ENCODE peak calls at places on chromosomes 5 and 9, in eight cellular contexts. One of them, this sample, is unnamed.

GRCh38 chr5:76724871-76725270 is 8.9 kb downstream of the F2R start:
- DNase-seq in ACHN: no peak
- DNase-seq in NCI-H2081: no peak
- DNase-seq in psoas muscle: no peak
- DNase-seq in activated gamma-delta T cell treated with Interleukin-2 at 50 U/mL for 16 hours: no peak
- DNase-seq in SJCRH30: no peak
- DNase-seq in NCI-H1105: no peak
- DNase-seq in T-helper 22 cell: no peak
- DNase-seq in this sample: no peak

GRCh38 chr5:175809531-175810121 is 61.8 kb upstream of the CPLX2 start:
- DNase-seq in NCI-H2081: no peak
- DNase-seq in ACHN: peak; percentile 85
- DNase-seq in NCI-H1105: no peak
- DNase-seq in SJCRH30: peak; percentile 58
- DNase-seq in activated gamma-delta T cell treated with Interleukin-2 at 50 U/mL for 16 hours: no peak
- DNase-seq in T-helper 22 cell: no peak
- DNase-seq in psoas muscle: no peak
- DNase-seq in this sample: no peak

GRCh38 chr5:43839218-43839617 is 236.2 kb downstream of the NNT start:
- DNase-seq in NCI-H2081: no peak
- DNase-seq in NCI-H1105: no peak
- DNase-seq in SJCRH30: no peak
- DNase-seq in ACHN: no peak
- DNase-seq in T-helper 22 cell: no peak
- DNase-seq in psoas muscle: no peak
- DNase-seq in activated gamma-delta T cell treated with Interleukin-2 at 50 U/mL for 16 hours: no peak
- DNase-seq in this sample: no peak

GRCh38 chr5:172144291-172144815 is 43.7 kb downstream of the STK10 start:
- DNase-seq in NCI-H1105: no peak
- DNase-seq in SJCRH30: peak; percentile 95
- DNase-seq in ACHN: no peak
- DNase-seq in NCI-H2081: no peak
- DNase-seq in T-helper 22 cell: no peak
- DNase-seq in activated gamma-delta T cell treated with Interleukin-2 at 50 U/mL for 16 hours: no peak
- DNase-seq in psoas muscle: no peak
- DNase-seq in this sample: no peak

GRCh38 chr5:164296603-164297080 is 791.2 kb downstream of the MAT2B start:
- DNase-seq in NCI-H2081: no peak
- DNase-seq in ACHN: no peak
- DNase-seq in psoas muscle: no peak
- DNase-seq in SJCRH30: no peak
- DNase-seq in T-helper 22 cell: no peak
- DNase-seq in NCI-H1105: no peak
- DNase-seq in activated gamma-delta T cell treated with Interleukin-2 at 50 U/mL for 16 hours: no peak
- DNase-seq in this sample: no peak

GRCh38 chr5:58582411-58583393 is at the start of gene RAB3C:
- DNase-seq in activated gamma-delta T cell treated with Interleukin-2 at 50 U/mL for 16 hours: no peak
- DNase-seq in ACHN: peak; percentile 92
- DNase-seq in T-helper 22 cell: no peak
- DNase-seq in psoas muscle: peak; percentile 90
- DNase-seq in NCI-H1105: peak; percentile 81
- DNase-seq in NCI-H2081: peak; percentile 93
- DNase-seq in SJCRH30: no peak
- DNase-seq in this sample: peak; percentile 82

GRCh38 chr9:130288926-130289705 is 23.6 kb downstream of the HMCN2 start:
- DNase-seq in psoas muscle: no peak
- DNase-seq in T-helper 22 cell: no peak
- DNase-seq in activated gamma-delta T cell treated with Interleukin-2 at 50 U/mL for 16 hours: no peak
- DNase-seq in ACHN: no peak
- DNase-seq in SJCRH30: no peak
- DNase-seq in NCI-H2081: no peak
- DNase-seq in NCI-H1105: no peak
- DNase-seq in this sample: no peak

GRCh38 chr9:129009584-129010141 is 18.5 kb downstream of the SH3GLB2 start:
- DNase-seq in psoas muscle: peak; percentile 49
- DNase-seq in NCI-H1105: no peak
- DNase-seq in NCI-H2081: no peak
- DNase-seq in T-helper 22 cell: no peak
- DNase-seq in activated gamma-delta T cell treated with Interleukin-2 at 50 U/mL for 16 hours: no peak
- DNase-seq in ACHN: no peak
- DNase-seq in SJCRH30: no peak
- DNase-seq in this sample: no peak

GRCh38 chr9:248278-248961 is 33.8 kb downstream of the DOCK8 start:
- DNase-seq in activated gamma-delta T cell treated with Interleukin-2 at 50 U/mL for 16 hours: no peak
- DNase-seq in psoas muscle: no peak
- DNase-seq in SJCRH30: no peak
- DNase-seq in T-helper 22 cell: no peak
- DNase-seq in ACHN: no peak
- DNase-seq in NCI-H1105: no peak
- DNase-seq in NCI-H2081: no peak
- DNase-seq in this sample: no peak

GRCh38 chr5:156841737-156842136 is 8.4 kb upstream of the PPP1R2B start:
- DNase-seq in psoas muscle: no peak
- DNase-seq in activated gamma-delta T cell treated with Interleukin-2 at 50 U/mL for 16 hours: no peak
- DNase-seq in ACHN: no peak
- DNase-seq in NCI-H1105: no peak
- DNase-seq in T-helper 22 cell: no peak
- DNase-seq in SJCRH30: no peak
- DNase-seq in NCI-H2081: no peak
- DNase-seq in this sample: no peak

GRCh38 chr5:143355710-143356109 is 47.8 kb downstream of the NR3C1 start:
- DNase-seq in ACHN: peak; percentile 84
- DNase-seq in activated gamma-delta T cell treated with Interleukin-2 at 50 U/mL for 16 hours: peak; percentile 65
- DNase-seq in NCI-H1105: peak; percentile 50
- DNase-seq in NCI-H2081: peak; percentile 44
- DNase-seq in psoas muscle: peak; percentile 75
- DNase-seq in SJCRH30: peak; percentile 83
- DNase-seq in T-helper 22 cell: peak; percentile 56
- DNase-seq in this sample: peak; percentile 57

GRCh38 chr5:170386743-170387142 is 2.4 kb downstream of the KCNMB1 start:
- DNase-seq in activated gamma-delta T cell treated with Interleukin-2 at 50 U/mL for 16 hours: no peak
- DNase-seq in T-helper 22 cell: no peak
- DNase-seq in ACHN: no peak
- DNase-seq in SJCRH30: no peak
- DNase-seq in NCI-H1105: no peak
- DNase-seq in psoas muscle: no peak
- DNase-seq in NCI-H2081: no peak
- DNase-seq in this sample: no peak

GRCh38 chr9:128528445-128529160 is 23.8 kb upstream of the SPTAN1 start:
- DNase-seq in activated gamma-delta T cell treated with Interleukin-2 at 50 U/mL for 16 hours: no peak
- DNase-seq in SJCRH30: no peak
- DNase-seq in T-helper 22 cell: no peak
- DNase-seq in NCI-H2081: no peak
- DNase-seq in ACHN: no peak
- DNase-seq in NCI-H1105: no peak
- DNase-seq in psoas muscle: no peak
- DNase-seq in this sample: no peak

GRCh38 chr9:133874061-133874638 is 118.0 kb downstream of the VAV2 start:
- DNase-seq in SJCRH30: peak; percentile 90
- DNase-seq in NCI-H2081: no peak
- DNase-seq in psoas muscle: no peak
- DNase-seq in ACHN: peak; percentile 72
- DNase-seq in T-helper 22 cell: no peak
- DNase-seq in activated gamma-delta T cell treated with Interleukin-2 at 50 U/mL for 16 hours: no peak
- DNase-seq in NCI-H1105: no peak
- DNase-seq in this sample: no peak

GRCh38 chr9:100428871-100429654 is 2.1 kb downstream of the MSANTD3 start:
- DNase-seq in T-helper 22 cell: no peak
- DNase-seq in SJCRH30: peak; percentile 58
- DNase-seq in psoas muscle: no peak
- DNase-seq in NCI-H2081: no peak
- DNase-seq in activated gamma-delta T cell treated with Interleukin-2 at 50 U/mL for 16 hours: no peak
- DNase-seq in ACHN: peak; percentile 97
- DNase-seq in NCI-H1105: no peak
- DNase-seq in this sample: no peak

GRCh38 chr5:137708796-137709559 is 26.9 kb downstream of the KLHL3 start:
- DNase-seq in SJCRH30: no peak
- DNase-seq in NCI-H1105: no peak
- DNase-seq in ACHN: no peak
- DNase-seq in NCI-H2081: peak; percentile 34
- DNase-seq in activated gamma-delta T cell treated with Interleukin-2 at 50 U/mL for 16 hours: no peak
- DNase-seq in T-helper 22 cell: no peak
- DNase-seq in psoas muscle: no peak
- DNase-seq in this sample: no peak

GRCh38 chr5:9557696-9558095 is 11.8 kb upstream of the SEMA5A start:
- DNase-seq in T-helper 22 cell: no peak
- DNase-seq in NCI-H2081: no peak
- DNase-seq in activated gamma-delta T cell treated with Interleukin-2 at 50 U/mL for 16 hours: no peak
- DNase-seq in NCI-H1105: no peak
- DNase-seq in SJCRH30: no peak
- DNase-seq in ACHN: no peak
- DNase-seq in psoas muscle: no peak
- DNase-seq in this sample: no peak

GRCh38 chr9:86990276-86990675 is 43.0 kb upstream of the GAS1 start:
- DNase-seq in psoas muscle: no peak
- DNase-seq in SJCRH30: no peak
- DNase-seq in NCI-H2081: no peak
- DNase-seq in ACHN: no peak
- DNase-seq in NCI-H1105: no peak
- DNase-seq in T-helper 22 cell: no peak
- DNase-seq in activated gamma-delta T cell treated with Interleukin-2 at 50 U/mL for 16 hours: no peak
- DNase-seq in this sample: no peak

GRCh38 chr5:54226215-54226614 is 84.2 kb downstream of the ARL15 start:
- DNase-seq in NCI-H1105: no peak
- DNase-seq in activated gamma-delta T cell treated with Interleukin-2 at 50 U/mL for 16 hours: no peak
- DNase-seq in T-helper 22 cell: no peak
- DNase-seq in SJCRH30: no peak
- DNase-seq in NCI-H2081: no peak
- DNase-seq in psoas muscle: no peak
- DNase-seq in ACHN: no peak
- DNase-seq in this sample: no peak

GRCh38 chr5:51518607-51519006 is 135.4 kb downstream of the ISL1 start:
- DNase-seq in ACHN: no peak
- DNase-seq in psoas muscle: no peak
- DNase-seq in NCI-H1105: no peak
- DNase-seq in activated gamma-delta T cell treated with Interleukin-2 at 50 U/mL for 16 hours: no peak
- DNase-seq in SJCRH30: no peak
- DNase-seq in T-helper 22 cell: no peak
- DNase-seq in NCI-H2081: no peak
- DNase-seq in this sample: no peak

GRCh38 chr9:112754578-112754977 is 4.0 kb downstream of the SNX30 start:
- DNase-seq in NCI-H2081: no peak
- DNase-seq in activated gamma-delta T cell treated with Interleukin-2 at 50 U/mL for 16 hours: peak; percentile 44
- DNase-seq in SJCRH30: no peak
- DNase-seq in NCI-H1105: no peak
- DNase-seq in psoas muscle: no peak
- DNase-seq in ACHN: no peak
- DNase-seq in T-helper 22 cell: peak; percentile 15
- DNase-seq in this sample: no peak

GRCh38 chr5:35709688-35710087 is 92.0 kb downstream of the SPEF2 start:
- DNase-seq in SJCRH30: no peak
- DNase-seq in psoas muscle: no peak
- DNase-seq in ACHN: no peak
- DNase-seq in activated gamma-delta T cell treated with Interleukin-2 at 50 U/mL for 16 hours: no peak
- DNase-seq in T-helper 22 cell: no peak
- DNase-seq in NCI-H1105: no peak
- DNase-seq in NCI-H2081: no peak
- DNase-seq in this sample: no peak

GRCh38 chr9:74281674-74282073 is 215.5 kb upstream of the RORB start:
- DNase-seq in NCI-H2081: no peak
- DNase-seq in T-helper 22 cell: no peak
- DNase-seq in NCI-H1105: no peak
- DNase-seq in psoas muscle: no peak
- DNase-seq in activated gamma-delta T cell treated with Interleukin-2 at 50 U/mL for 16 hours: no peak
- DNase-seq in SJCRH30: no peak
- DNase-seq in ACHN: peak; percentile 21
- DNase-seq in this sample: peak; percentile 10

GRCh38 chr5:137619191-137619870 is 116.6 kb downstream of the KLHL3 start:
- DNase-seq in NCI-H2081: peak; percentile 2
- DNase-seq in ACHN: peak; percentile 2
- DNase-seq in activated gamma-delta T cell treated with Interleukin-2 at 50 U/mL for 16 hours: no peak
- DNase-seq in NCI-H1105: peak; percentile 64
- DNase-seq in psoas muscle: peak; percentile 75
- DNase-seq in T-helper 22 cell: no peak
- DNase-seq in SJCRH30: peak; percentile 36
- DNase-seq in this sample: no peak

GRCh38 chr5:30957591-30957990 is 235.9 kb upstream of the CDH6 start:
- DNase-seq in SJCRH30: no peak
- DNase-seq in ACHN: no peak
- DNase-seq in psoas muscle: no peak
- DNase-seq in NCI-H2081: no peak
- DNase-seq in NCI-H1105: no peak
- DNase-seq in activated gamma-delta T cell treated with Interleukin-2 at 50 U/mL for 16 hours: no peak
- DNase-seq in T-helper 22 cell: no peak
- DNase-seq in this sample: no peak

GRCh38 chr5:151225475-151225874 is 1.6 kb upstream of the CCDC69 start:
- DNase-seq in activated gamma-delta T cell treated with Interleukin-2 at 50 U/mL for 16 hours: no peak
- DNase-seq in SJCRH30: no peak
- DNase-seq in T-helper 22 cell: no peak
- DNase-seq in NCI-H2081: no peak
- DNase-seq in NCI-H1105: no peak
- DNase-seq in psoas muscle: no peak
- DNase-seq in ACHN: no peak
- DNase-seq in this sample: no peak

GRCh38 chr9:108419379-108419778 is 436.4 kb downstream of the ACTL7B start:
- DNase-seq in SJCRH30: no peak
- DNase-seq in ACHN: no peak
- DNase-seq in psoas muscle: no peak
- DNase-seq in activated gamma-delta T cell treated with Interleukin-2 at 50 U/mL for 16 hours: no peak
- DNase-seq in NCI-H1105: no peak
- DNase-seq in T-helper 22 cell: no peak
- DNase-seq in NCI-H2081: no peak
- DNase-seq in this sample: no peak

GRCh38 chr9:76613980-76614379 is 150.3 kb upstream of the PCA3 start:
- DNase-seq in ACHN: no peak
- DNase-seq in SJCRH30: no peak
- DNase-seq in psoas muscle: no peak
- DNase-seq in NCI-H2081: no peak
- DNase-seq in NCI-H1105: no peak
- DNase-seq in activated gamma-delta T cell treated with Interleukin-2 at 50 U/mL for 16 hours: no peak
- DNase-seq in T-helper 22 cell: no peak
- DNase-seq in this sample: no peak

GRCh38 chr9:34654317-34655083 is 2.5 kb downstream of the IL11RA start:
- DNase-seq in T-helper 22 cell: no peak
- DNase-seq in SJCRH30: no peak
- DNase-seq in NCI-H2081: peak; percentile 60
- DNase-seq in NCI-H1105: peak; percentile 61
- DNase-seq in activated gamma-delta T cell treated with Interleukin-2 at 50 U/mL for 16 hours: no peak
- DNase-seq in ACHN: no peak
- DNase-seq in psoas muscle: peak; percentile 89
- DNase-seq in this sample: no peak

GRCh38 chr5:156920042-156920860 is 42.8 kb downstream of the TIMD4 start:
- DNase-seq in activated gamma-delta T cell treated with Interleukin-2 at 50 U/mL for 16 hours: no peak
- DNase-seq in T-helper 22 cell: no peak
- DNase-seq in psoas muscle: no peak
- DNase-seq in ACHN: peak; percentile 93
- DNase-seq in NCI-H2081: no peak
- DNase-seq in NCI-H1105: no peak
- DNase-seq in SJCRH30: no peak
- DNase-seq in this sample: no peak

GRCh38 chr9:90970603-90971002 is 169.0 kb downstream of the SYK start:
- DNase-seq in activated gamma-delta T cell treated with Interleukin-2 at 50 U/mL for 16 hours: no peak
- DNase-seq in psoas muscle: no peak
- DNase-seq in NCI-H1105: no peak
- DNase-seq in T-helper 22 cell: no peak
- DNase-seq in ACHN: no peak
- DNase-seq in NCI-H2081: no peak
- DNase-seq in SJCRH30: no peak
- DNase-seq in this sample: no peak

GRCh38 chr9:2962471-2963172 is 118.7 kb upstream of the PUM3 start:
- DNase-seq in NCI-H1105: no peak
- DNase-seq in activated gamma-delta T cell treated with Interleukin-2 at 50 U/mL for 16 hours: no peak
- DNase-seq in psoas muscle: no peak
- DNase-seq in ACHN: no peak
- DNase-seq in SJCRH30: no peak
- DNase-seq in NCI-H2081: no peak
- DNase-seq in T-helper 22 cell: no peak
- DNase-seq in this sample: no peak

GRCh38 chr5:36878421-36879088 is 2.0 kb downstream of the NIPBL start:
- DNase-seq in NCI-H2081: peak; percentile 75
- DNase-seq in NCI-H1105: peak; percentile 18
- DNase-seq in activated gamma-delta T cell treated with Interleukin-2 at 50 U/mL for 16 hours: no peak
- DNase-seq in T-helper 22 cell: no peak
- DNase-seq in SJCRH30: peak; percentile 73
- DNase-seq in ACHN: peak; percentile 44
- DNase-seq in psoas muscle: no peak
- DNase-seq in this sample: no peak

GRCh38 chr9:113309204-113309813 is 6.1 kb upstream of the RNF183 start:
- DNase-seq in psoas muscle: no peak
- DNase-seq in NCI-H2081: no peak
- DNase-seq in SJCRH30: peak; percentile 35
- DNase-seq in activated gamma-delta T cell treated with Interleukin-2 at 50 U/mL for 16 hours: peak; percentile 10
- DNase-seq in ACHN: peak; percentile 45
- DNase-seq in T-helper 22 cell: no peak
- DNase-seq in NCI-H1105: no peak
- DNase-seq in this sample: peak; percentile 10